ENCODE peak calls at places on chromosomes 3 and 15, in five cellular contexts. S is pons; X is GM10248; R is DMS53; C is stimulated activated CD8-positive, alpha-beta memory T cell treated with anti-CD3 and anti-CD28 coated beads, Interleukin-15, amount 100 ng/mL, for 48 hours. I is an unnamed sample.

GRCh38 chr15:71899665-71900064 is 89.3 kb downstream of the NR2E3 start:
- DNase-seq in R (no peak), C (no peak), X (no peak), S (peak), I (no peak)

GRCh38 chr3:151345854-151346253 is 16.5 kb upstream of the P2RY13 start:
- DNase-seq in X (no peak), S (peak), C (no peak), R (no peak), I (no peak)

GRCh38 chr3:12194209-12194608 is 35.5 kb upstream of the TIMP4 start:
- DNase-seq in R (peak), S (peak), X (no peak), C (no peak), I (no peak)

GRCh38 chr3:86563358-86563970 is 427.5 kb downstream of the VGLL3 start:
- DNase-seq in S (peak), C (no peak), R (peak), X (peak), I (no peak)

GRCh38 chr3:118128886-118129285 is 905.8 kb downstream of the IGSF11 start:
- DNase-seq in C (no peak), S (no peak), X (no peak), R (no peak), I (no peak)

GRCh38 chr15:37824717-37825382 is 109.6 kb upstream of the TMCO5A start:
- DNase-seq in C (no peak), X (no peak), R (peak), S (peak), I (peak)

GRCh38 chr3:151047636-151048035 is 37.8 kb upstream of the MED12L start:
- DNase-seq in S (no peak), X (no peak), C (no peak), R (peak), I (no peak)

GRCh38 chr3:42720126-42720525 is 17.5 kb upstream of the HHATL start:
- DNase-seq in R (no peak), X (no peak), C (no peak), S (no peak), I (no peak)

GRCh38 chr15:66720206-66721010 is 18.4 kb downstream of the SMAD6 start:
- DNase-seq in X (no peak), R (peak), S (no peak), C (no peak), I (no peak)

GRCh38 chr15:29090617-29091466 is 178.8 kb downstream of the NSMCE3 start:
- DNase-seq in R (peak), X (no peak), S (peak), C (peak), I (peak)

GRCh38 chr15:42136513-42136912 is 19.9 kb downstream of the PLA2G4F start:
- DNase-seq in R (no peak), S (no peak), X (no peak), C (no peak), I (no peak)

I was measured in RWPE2.